ENCODE peak calls at places on chromosomes 5 and 9, in ten cellular contexts. X, W, D, A, N, T, P, U, I and V are unnamed samples.

GRCh38 chr5:15290953-15291352 is 209.0 kb upstream of the FBXL7 start:
- DNase-seq in X (no peak), W (no peak), N (no peak), D (no peak), T (no peak), U (no peak), A (no peak), P (peak), I (no peak), V (no peak)

GRCh38 chr5:44266882-44267577 is 122.2 kb downstream of the FGF10 start:
- DNase-seq in D (no peak), N (no peak), I (no peak), W (no peak), X (no peak), T (no peak), P (peak), U (no peak), A (no peak), V (peak)

GRCh38 chr9:115640887-115641286 is 512.7 kb upstream of the PAPPA start:
- DNase-seq in A (no peak), T (no peak), I (no peak), X (no peak), U (peak), N (no peak), W (no peak), D (peak), P (no peak), V (no peak)

GRCh38 chr5:113202904-113203716 is 226.5 kb downstream of the DCP2 start:
- DNase-seq in U (peak), P (peak), X (no peak), N (no peak), W (no peak), D (peak), A (peak), I (no peak), T (no peak), V (peak)

GRCh38 chr5:110618941-110619340 is 107.5 kb downstream of the TMEM232 start:
- DNase-seq in U (no peak), W (no peak), D (no peak), P (no peak), A (no peak), T (no peak), I (no peak), X (no peak), N (no peak), V (no peak)

GRCh38 chr9:134040176-134040565 is 14.9 kb downstream of the BRD3OS start:
- DNase-seq in U (no peak), T (no peak), D (no peak), A (no peak), N (no peak), I (no peak), X (no peak), P (no peak), W (no peak), V (no peak)

GRCh38 chr9:134895849-134896833 is 15.5 kb downstream of the FCN2 start:
- DNase-seq in A (peak), U (peak), W (no peak), T (no peak), I (no peak), P (no peak), N (no peak), X (no peak), D (peak), V (peak)

GRCh38 chr9:21060919-21061561 is 16.7 kb downstream of the IFNB1 start:
- DNase-seq in W (no peak), U (no peak), A (no peak), D (peak), I (no peak), X (no peak), N (no peak), P (peak), T (no peak), V (peak)

GRCh38 chr5:72776684-72777083 is 39.8 kb upstream of the TNPO1 start:
- DNase-seq in N (no peak), X (no peak), A (no peak), T (no peak), I (no peak), P (no peak), D (no peak), U (no peak), W (no peak), V (no peak)

GRCh38 chr9:134679616-134680392 is 38.2 kb downstream of the COL5A1 start:
- DNase-seq in N (no peak), P (no peak), W (no peak), A (no peak), D (no peak), T (no peak), X (no peak), U (no peak), I (no peak), V (no peak)

GRCh38 chr5:74122175-74122574 is 496.2 kb downstream of the ARHGEF28 start:
- DNase-seq in T (no peak), I (no peak), D (no peak), P (no peak), N (no peak), W (no peak), X (peak), U (no peak), A (no peak), V (no peak)

GRCh38 chr5:156647034-156647451 is 203.1 kb upstream of the PPP1R2B start:
- DNase-seq in N (no peak), X (no peak), T (no peak), U (no peak), P (no peak), W (peak), D (no peak), A (no peak), I (no peak), V (peak)

GRCh38 chr5:148729182-148729581 is 74.9 kb upstream of the HTR4 start:
- DNase-seq in P (peak), T (no peak), I (no peak), A (no peak), W (no peak), D (peak), X (peak), N (no peak), U (no peak), V (no peak)

GRCh38 chr5:176364765-176365662 is at the start of gene ARL10:
- DNase-seq in P (peak), X (no peak), A (peak), W (no peak), N (peak), D (no peak), T (peak), U (no peak), I (peak), V (peak)

GRCh38 chr9:3857673-3858072 is 331.9 kb upstream of the RFX3 start:
- DNase-seq in A (no peak), U (peak), D (peak), T (no peak), P (no peak), I (no peak), N (no peak), W (no peak), X (no peak), V (no peak)

GRCh38 chr9:479316-479715 is 264.7 kb downstream of the DOCK8 start:
- DNase-seq in D (no peak), X (no peak), U (peak), I (no peak), P (no peak), A (no peak), N (no peak), T (no peak), W (no peak), V (no peak)

GRCh38 chr9:111148994-111149759 is 110.9 kb upstream of the LPAR1 start:
- DNase-seq in D (peak), P (peak), A (no peak), N (no peak), X (no peak), W (no peak), T (no peak), I (no peak), U (no peak), V (no peak)

GRCh38 chr5:107820339-107820880 is 149.7 kb upstream of the EFNA5 start:
- DNase-seq in I (no peak), T (no peak), W (no peak), U (no peak), A (no peak), N (no peak), X (no peak), D (peak), P (no peak), V (no peak)

GRCh38 chr9:88660611-88661010 is 125.6 kb downstream of the NXNL2 start:
- DNase-seq in T (no peak), A (peak), N (no peak), I (no peak), P (peak), W (no peak), U (no peak), X (no peak), D (peak), V (peak)